ENCODE peak calls at places on chromosomes 2 and 18, in five cellular contexts. B, T, N, Y and W are unnamed samples.

GRCh38 chr2:76572981-76573380 is 862.3 kb upstream of the GCFC2 start:
- DNase-seq in B (no peak), T (no peak), N (no peak), Y (no peak), W (no peak)

GRCh38 chr2:10499911-10500521 is 51.9 kb upstream of the ODC1 start:
- DNase-seq in T (no peak), N (no peak), B (no peak), Y (no peak), W (peak)

GRCh38 chr2:217905395-217905794 is 97.4 kb downstream of the TNS1 start:
- DNase-seq in Y (no peak), B (no peak), N (no peak), T (no peak), W (no peak)

GRCh38 chr18:55779461-55779710 is 191.4 kb upstream of the TCF4 start:
- DNase-seq in B (no peak), T (no peak), N (no peak), Y (no peak), W (no peak)

GRCh38 chr2:108363900-108364225 is 13.9 kb upstream of the SULT1C4 start:
- DNase-seq in Y (no peak), T (no peak), N (peak), B (no peak), W (no peak)

GRCh38 chr18:421236-422155 is 79.0 kb downstream of the COLEC12 start:
- DNase-seq in B (no peak), N (peak), T (no peak), Y (no peak), W (no peak)

GRCh38 chr2:11377915-11378649 is 33.6 kb upstream of the ROCK2 start:
- DNase-seq in N (no peak), B (no peak), Y (no peak), T (no peak), W (no peak)

GRCh38 chr18:66473882-66474281 is 130.0 kb downstream of the CDH19 start:
- DNase-seq in T (no peak), B (no peak), N (no peak), Y (no peak), W (no peak)

GRCh38 chr18:69400253-69400975 is at the start of gene DOK6:
- DNase-seq in Y (peak), B (peak), T (peak), N (no peak), W (no peak)

GRCh38 chr18:51390695-51391094 is 193.2 kb upstream of the MEX3C start:
- DNase-seq in T (no peak), B (no peak), N (no peak), Y (no peak), W (no peak)

GRCh38 chr2:216082388-216082733 is 642 bp downstream of the TMEM169 start:
- DNase-seq in Y (no peak), T (no peak), N (no peak), B (no peak), W (no peak)

GRCh38 chr2:134208825-134209224 is 45.0 kb upstream of the MGAT5 start:
- DNase-seq in B (no peak), Y (no peak), N (no peak), T (no peak), W (no peak)

GRCh38 chr2:60558536-60558935 is 5.1 kb upstream of the BCL11A start:
- DNase-seq in B (no peak), N (no peak), Y (no peak), T (no peak), W (no peak)

GRCh38 chr18:77622009-77622692 is 372.5 kb downstream of the GALR1 start:
- DNase-seq in T (no peak), Y (no peak), N (no peak), B (no peak), W (no peak)

GRCh38 chr2:161954103-161954502 is 119.9 kb downstream of the DPP4 start:
- DNase-seq in B (no peak), T (no peak), N (no peak), Y (no peak), W (no peak)

GRCh38 chr2:170929686-170930050 is 615 bp downstream of the GORASP2 start:
- DNase-seq in B (peak), N (peak), Y (peak), T (peak), W (no peak)

GRCh38 chr18:11996190-11996754 is 15.0 kb downstream of the IMPA2 start:
- DNase-seq in N (no peak), T (peak), Y (no peak), B (no peak), W (no peak)

GRCh38 chr2:233384017-233384416 is 29.7 kb downstream of the DGKD start:
- DNase-seq in T (no peak), N (no peak), B (no peak), Y (no peak), W (no peak)

GRCh38 chr2:162732946-162733698 is 105.4 kb downstream of the KCNH7 start:
- DNase-seq in B (no peak), N (no peak), T (no peak), Y (no peak), W (no peak)

GRCh38 chr2:144950874-144951560 is 431.1 kb upstream of the ZEB2 start:
- DNase-seq in B (no peak), N (peak), Y (no peak), T (no peak), W (no peak)

GRCh38 chr2:60992985-60993392 is 24.5 kb upstream of the PEX13 start:
- DNase-seq in Y (no peak), B (no peak), N (no peak), T (no peak), W (no peak)

GRCh38 chr18:24514439-24514838 is 54.0 kb downstream of the HRH4 start:
- DNase-seq in T (no peak), Y (no peak), B (no peak), N (peak), W (no peak)

GRCh38 chr2:158391361-158391760 is 65.2 kb downstream of the CCDC148 start:
- DNase-seq in B (no peak), N (no peak), Y (no peak), T (no peak), W (no peak)

GRCh38 chr2:96408631-96409542 is 73.3 kb downstream of the NCAPH start:
- DNase-seq in Y (peak), B (no peak), N (peak), T (peak), W (no peak)

GRCh38 chr2:170123593-170123992 is 54.4 kb upstream of the MYO3B start:
- DNase-seq in N (no peak), T (no peak), B (no peak), Y (no peak), W (peak)

GRCh38 chr18:57469884-57470283 is 34.7 kb downstream of the ONECUT2 start:
- DNase-seq in B (no peak), Y (no peak), T (no peak), N (no peak), W (no peak)

GRCh38 chr18:55317832-55318231 is 270.2 kb downstream of the TCF4 start:
- DNase-seq in N (no peak), T (no peak), Y (no peak), B (no peak), W (no peak)

GRCh38 chr2:53793261-53793660 is 6.4 kb downstream of the ERLEC1 start:
- DNase-seq in B (no peak), N (no peak), Y (no peak), T (no peak), W (no peak)

GRCh38 chr2:182422864-182423263 is 4.0 kb downstream of the PDE1A start:
- DNase-seq in T (no peak), B (no peak), N (no peak), Y (no peak), W (no peak)

GRCh38 chr2:191552036-191552435 is 125.9 kb upstream of the NABP1 start:
- DNase-seq in N (no peak), B (no peak), Y (no peak), T (no peak), W (no peak)

GRCh38 chr2:44936715-44937687 is 4.5 kb upstream of the SIX3 start:
- DNase-seq in B (no peak), Y (no peak), T (no peak), N (no peak), W (no peak)

GRCh38 chr2:149860276-149860921 is 272.8 kb upstream of the MMADHC start:
- DNase-seq in N (no peak), Y (no peak), T (no peak), B (no peak), W (no peak)

GRCh38 chr2:10914272-10914693 is 2.5 kb downstream of the KCNF1 start:
- DNase-seq in N (no peak), B (no peak), T (peak), Y (peak), W (no peak)

GRCh38 chr18:49185636-49186035 is 234.9 kb upstream of the SMAD7 start:
- DNase-seq in T (no peak), N (no peak), Y (no peak), B (no peak), W (no peak)

GRCh38 chr2:128769457-128770142 is 450.9 kb upstream of the HS6ST1 start:
- DNase-seq in T (peak), N (no peak), B (no peak), Y (peak), W (peak)

GRCh38 chr18:77197073-77197472 is 52.6 kb upstream of the GALR1 start:
- DNase-seq in B (no peak), T (no peak), N (no peak), Y (no peak), W (no peak)

GRCh38 chr2:238727585-238728321 is 120.1 kb upstream of the TWIST2 start:
- DNase-seq in Y (no peak), N (no peak), B (no peak), T (no peak), W (peak)

GRCh38 chr2:229127471-229127870 is 143.6 kb downstream of the PID1 start:
- DNase-seq in T (no peak), Y (no peak), N (no peak), B (no peak), W (no peak)

GRCh38 chr18:76208632-76209308 is 286.3 kb downstream of the ZNF516 start:
- DNase-seq in N (no peak), T (no peak), Y (no peak), B (no peak), W (no peak)